ENCODE peak calls at places on chromosomes 6 and 20, in five cellular contexts. N is BJ, V is GM12864, R is fibroblast of pulmonary artery, O is left lung. U is an unnamed sample.

GRCh38 chr20:63963348-63963741 is 6.4 kb downstream of the ZNF512B start:
- DNase-seq in N (no peak), V (no peak), R (no peak), O (peak; percentile 76), U (no peak)

GRCh38 chr6:77463308-77463880 is at the start of gene HTR1B:
- DNase-seq in N (no peak), V (no peak), R (no peak), O (peak; percentile 73), U (no peak)

GRCh38 chr6:146312606-146313005 is 231.0 kb upstream of the RAB32 start:
- DNase-seq in N (no peak), V (no peak), R (no peak), O (no peak), U (no peak)

GRCh38 chr6:99507648-99508047 is 7.6 kb downstream of the USP45 start:
- DNase-seq in N (no peak), V (no peak), R (no peak), O (no peak), U (no peak)

GRCh38 chr6:106510090-106510970 is 119.0 kb downstream of the RTN4IP1 start:
- DNase-seq in N (no peak), V (peak; percentile 64), R (peak; percentile 47), O (peak; percentile 95), U (peak; percentile 87)

GRCh38 chr6:126039284-126039683 is 52.9 kb downstream of the TRMT11 start:
- DNase-seq in N (no peak), V (no peak), R (peak; percentile 60), O (no peak), U (no peak)

GRCh38 chr20:50928469-50928868 is 2.8 kb downstream of the ADNP start:
- DNase-seq in N (no peak), V (no peak), R (no peak), O (no peak), U (peak; percentile 44)

GRCh38 chr20:44412402-44413144 is 57.1 kb downstream of the HNF4A start:
- DNase-seq in N (no peak), V (no peak), R (no peak), O (no peak), U (no peak)

GRCh38 chr6:52284131-52284459 is 447 bp downstream of the MCM3 start:
- DNase-seq in N (no peak), V (no peak), R (no peak), O (no peak), U (peak; percentile 74)

GRCh38 chr6:32050562-32050961 is 12.3 kb downstream of the CYP21A2 start:
- DNase-seq in N (no peak), V (no peak), R (no peak), O (peak; percentile 42), U (no peak)

GRCh38 chr20:37999526-38000263 is 33.6 kb downstream of the TTI1 start:
- DNase-seq in N (no peak), V (no peak), R (no peak), O (no peak), U (no peak)

GRCh38 chr6:161393839-161394364 is 120.0 kb upstream of the AGPAT4 start:
- DNase-seq in N (peak; percentile 27), V (peak; percentile 56), R (peak; percentile 92), O (no peak), U (peak; percentile 86)
- H3K4me3 ChIP-seq in N (no peak overlapping the region), V (no peak overlapping the region), R (peak overlapping the region; percentile 2), O (no peak overlapping the region), U (no peak overlapping the region)

GRCh38 chr6:57222684-57223077 is 574 bp upstream of the RAB23 start:
- DNase-seq in N (no peak), V (no peak), R (no peak), O (no peak), U (no peak)

GRCh38 chr6:57221191-57221935 is 744 bp downstream of the RAB23 start:
- DNase-seq in N (no peak), V (no peak), R (peak; percentile 70), O (peak; percentile 91), U (peak; percentile 66)

GRCh38 chr6:57220083-57220703 is 1.9 kb downstream of the RAB23 start:
- DNase-seq in N (no peak), V (no peak), R (no peak), O (no peak), U (no peak)

GRCh38 chr6:57224769-57225515 is 2.8 kb upstream of the RAB23 start:
- DNase-seq in N (no peak), V (no peak), R (peak; percentile 69), O (no peak), U (no peak)

DNA sequence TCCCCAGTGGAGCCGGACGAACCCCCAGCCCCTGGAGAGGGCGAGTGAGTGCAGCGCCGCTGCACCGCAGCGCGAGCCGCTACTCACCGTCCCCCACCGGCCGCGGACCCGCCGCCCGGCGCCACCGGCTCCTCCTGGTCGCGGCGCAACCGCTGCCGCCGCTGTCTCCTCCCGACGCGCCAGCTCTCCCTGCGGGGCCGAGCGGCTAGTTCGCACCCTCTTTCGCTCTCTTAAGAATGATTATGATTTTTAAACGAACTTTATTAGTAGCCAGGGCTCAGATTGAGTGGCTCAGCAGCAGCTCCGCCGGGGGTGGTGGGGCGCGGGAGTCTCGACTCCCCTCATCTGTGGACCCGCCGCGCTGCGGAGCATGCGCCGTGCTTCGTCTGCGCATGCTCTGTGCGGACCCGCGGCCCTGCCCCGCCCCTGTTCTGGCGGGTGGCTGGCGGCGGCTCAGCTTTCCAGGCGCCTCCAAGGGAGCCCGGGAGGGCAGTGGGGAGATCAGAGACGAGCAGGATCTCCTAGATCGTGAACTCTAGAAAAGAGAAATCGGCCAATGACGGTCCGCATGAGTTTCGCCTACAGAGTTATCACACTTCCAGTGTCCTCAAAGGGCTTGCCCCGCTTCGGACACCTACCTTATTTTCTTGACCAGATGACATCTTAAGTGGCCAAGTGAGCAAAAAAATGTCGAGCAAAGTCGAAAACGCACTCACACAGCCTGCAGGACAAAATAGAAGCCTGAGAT is at the start of gene RAB23:
- DNase-seq in N (peak; percentile 36), V (peak; percentile 24), R (peak; percentile 85), O (peak; percentile 96), U (peak; percentile 89)
- TF ChIP-seq CTCF in N (no peak), V (no peak), R (no peak), O (peak; percentile 11), U (no peak)

GRCh38 chr20:62356143-62356947 is 10.8 kb downstream of the LAMA5 start:
- DNase-seq in N (no peak), V (no peak), R (no peak), O (peak; percentile 72), U (no peak)
- H3K4me3 ChIP-seq in N (no peak overlapping the region), V (no peak overlapping the region), R (no peak overlapping the region), O (no peak overlapping the region), U (no peak overlapping the region)

GRCh38 chr20:19252670-19253120 is 40.3 kb downstream of the SLC24A3 start:
- DNase-seq in N (peak; percentile 33), V (no peak), R (peak; percentile 1), O (no peak), U (no peak)

GRCh38 chr20:19251958-19252669 is 39.7 kb downstream of the SLC24A3 start:
- DNase-seq in N (no peak), V (no peak), R (no peak), O (no peak), U (no peak)

GRCh38 chr20:19253316-19253715 is 40.9 kb downstream of the SLC24A3 start:
- DNase-seq in N (no peak), V (no peak), R (no peak), O (no peak), U (no peak)

GRCh38 chr20:19251506-19251905 is 39.1 kb downstream of the SLC24A3 start:
- DNase-seq in N (no peak), V (no peak), R (no peak), O (no peak), U (no peak)

DNA sequence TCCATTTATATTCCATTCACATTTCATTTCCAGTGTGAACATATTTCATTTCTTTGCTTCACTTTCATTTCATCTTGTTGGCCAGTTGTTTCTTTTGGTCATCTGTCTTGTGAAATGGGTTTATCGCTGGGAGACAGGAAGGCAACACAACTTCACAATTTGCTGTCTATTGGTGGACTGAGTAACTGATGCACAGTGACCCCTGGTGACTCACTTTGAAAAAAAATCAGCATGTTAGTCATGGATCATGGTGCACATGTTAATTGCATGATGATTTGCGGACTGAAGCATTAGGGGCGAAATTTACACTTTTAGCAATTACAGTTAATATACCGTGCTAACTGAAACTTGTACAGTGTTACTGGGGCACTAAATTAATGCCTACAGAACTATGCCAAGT is 37.1 kb downstream of the SLC24A3 start:
- DNase-seq in N (no peak), V (no peak), R (no peak), O (no peak), U (peak; percentile 18)
- TF ChIP-seq CTCF in N (no peak), V (no peak), R (no peak), O (no peak), U (peak; percentile 12)

GRCh38 chr6:156795825-156796224 is 18.6 kb downstream of the ARID1B start:
- DNase-seq in N (no peak), V (no peak), R (no peak), O (no peak), U (no peak)
- H3K4me3 ChIP-seq in N (no peak overlapping the region), V (peak overlapping the region; percentile 57), R (peak overlapping the region; percentile 44), O (no peak overlapping the region), U (peak overlapping the region; percentile 38)

DNA sequence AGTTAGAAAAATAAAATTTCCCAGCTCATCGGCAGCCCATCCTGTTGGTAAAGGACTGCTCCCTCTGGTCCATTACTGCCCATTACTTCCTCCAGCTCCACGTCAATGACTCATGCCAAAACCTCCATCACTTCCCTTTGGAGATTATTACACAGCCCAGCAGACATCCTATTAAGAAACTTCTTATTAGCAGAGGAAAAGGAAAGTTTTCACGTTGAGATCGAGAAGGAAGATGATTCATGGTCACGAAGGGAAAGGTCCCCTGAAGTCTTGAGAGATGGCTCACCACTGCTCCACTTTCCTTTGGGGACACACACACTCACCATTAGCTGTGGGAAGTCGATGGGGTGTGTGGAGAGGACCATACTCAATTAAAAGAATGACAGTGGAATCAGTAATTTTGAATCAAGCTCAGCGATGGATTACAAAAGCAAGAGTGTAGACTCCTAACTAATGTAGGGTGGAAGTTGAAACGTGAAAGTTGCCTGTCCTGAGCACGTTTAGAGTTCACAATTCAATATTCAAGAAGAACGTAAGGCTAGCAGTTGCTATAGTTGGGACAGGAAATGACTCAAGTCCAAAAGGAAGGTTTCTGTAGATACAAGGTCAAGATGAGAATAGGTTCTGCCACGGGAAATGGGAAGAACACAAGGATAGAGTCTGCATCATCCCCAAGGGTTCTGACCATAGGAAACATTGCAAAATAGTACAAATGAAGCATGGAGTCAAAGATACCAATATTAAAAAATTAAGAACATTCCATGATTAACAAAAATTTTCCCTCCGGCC is 21.6 kb downstream of the SASH1 start:
- DNase-seq in N (peak; percentile 62), V (no peak), R (peak; percentile 93), O (no peak), U (no peak)
- TF ChIP-seq CTCF in N (no peak), V (no peak), R (no peak), O (no peak), U (no peak)